ENCODE peak calls at places on chromosomes 16 and 17, in eight cellular contexts. G is AG10803, Z is GM06990, P is HTR-8/SVneo, B is left colon, I is IMR-90, T is H1, A is hippocampal formation. C is an unnamed sample.
A peak's percentile ranks its signal among the peaks of the same experiment; 100 is the strongest.

GRCh38 chr17:51590071-51590470 is 329.7 kb downstream of the UTP18 start:
- DNase-seq in G (no peak), Z (no peak), P (no peak), B (no peak), I (no peak), T (no peak), A (no peak), C (no peak)

GRCh38 chr17:15782809-15783208 is 50.7 kb downstream of the TBC1D26 start:
- DNase-seq in G (peak; percentile 36), Z (no peak), P (no peak), B (peak; percentile 56), I (no peak), T (no peak), A (no peak), C (no peak)

GRCh38 chr17:42387221-42387657 is 1.0 kb downstream of the STAT3 start:
- DNase-seq in G (peak; percentile 74), Z (no peak), P (no peak), B (peak; percentile 59), I (peak; percentile 74), T (no peak), A (no peak), C (no peak)

GRCh38 chr17:39198186-39198566 is 707 bp upstream of the CACNB1 start:
- DNase-seq in G (no peak), Z (no peak), P (no peak), B (no peak), I (no peak), T (no peak), A (no peak), C (no peak)

GRCh38 chr17:16040710-16041251 is 41.2 kb downstream of the TTC19 start:
- DNase-seq in G (peak; percentile 87), Z (no peak), P (no peak), B (no peak), I (peak; percentile 87), T (no peak), A (peak; percentile 12), C (no peak)

GRCh38 chr17:15323147-15323546 is 18.2 kb downstream of the TEKT3 start:
- DNase-seq in G (no peak), Z (no peak), P (no peak), B (no peak), I (no peak), T (no peak), A (no peak), C (no peak)

GRCh38 chr17:32161506-32162365 is 19.4 kb downstream of the RHOT1 start:
- DNase-seq in G (peak; percentile 78), Z (no peak), P (peak; percentile 80), B (no peak), I (peak; percentile 93), T (no peak), A (no peak), C (no peak)

GRCh38 chr16:11913425-11914079 is 2.2 kb downstream of the GSPT1 start:
- DNase-seq in G (no peak), Z (no peak), P (no peak), B (no peak), I (peak; percentile 41), T (no peak), A (no peak), C (no peak)

GRCh38 chr17:82356845-82357355 is 2.1 kb upstream of the TEX19 start:
- DNase-seq in G (no peak), Z (no peak), P (no peak), B (no peak), I (no peak), T (peak; percentile 63), A (no peak), C (no peak)

GRCh38 chr17:81165246-81166032 is at the start of gene PVALEF:
- DNase-seq in G (no peak), Z (no peak), P (peak; percentile 44), B (no peak), I (no peak), T (peak; percentile 72), A (peak; percentile 78), C (no peak)

GRCh38 chr17:79984877-79985276 is 50.8 kb downstream of the TBC1D16 start:
- DNase-seq in G (no peak), Z (no peak), P (no peak), B (no peak), I (no peak), T (no peak), A (no peak), C (no peak)

GRCh38 chr16:86680137-86680536 is 101.8 kb downstream of the FOXL1 start:
- DNase-seq in G (peak; percentile 87), Z (no peak), P (peak; percentile 46), B (no peak), I (peak; percentile 85), T (no peak), A (no peak), C (no peak)

GRCh38 chr17:1880851-1881630 is 51.2 kb downstream of the RPA1 start:
- DNase-seq in G (peak; percentile 38), Z (no peak), P (no peak), B (no peak), I (peak; percentile 39), T (no peak), A (no peak), C (no peak)

GRCh38 chr17:8021565-8022357 is 17.1 kb upstream of the ALOX15B start:
- DNase-seq in G (no peak), Z (no peak), P (no peak), B (no peak), I (no peak), T (no peak), A (no peak), C (no peak)

GRCh38 chr17:18319604-18320256 is 4.6 kb downstream of the SMCR8 start:
- DNase-seq in G (peak; percentile 77), Z (no peak), P (peak; percentile 54), B (no peak), I (peak; percentile 68), T (no peak), A (no peak), C (no peak)

GRCh38 chr17:72569193-72569946 is 448.6 kb downstream of the SOX9 start:
- DNase-seq in G (no peak), Z (no peak), P (no peak), B (no peak), I (no peak), T (no peak), A (no peak), C (no peak)

GRCh38 chr17:9236286-9237052 is 215.2 kb downstream of the NTN1 start:
- DNase-seq in G (peak; percentile 25), Z (no peak), P (no peak), B (no peak), I (no peak), T (no peak), A (no peak), C (no peak)

GRCh38 chr16:49644143-49644460 is 211.8 kb downstream of the ZNF423 start:
- DNase-seq in G (no peak), Z (no peak), P (peak; percentile 24), B (no peak), I (no peak), T (no peak), A (no peak), C (no peak)

GRCh38 chr17:36812762-36813161 is 124.5 kb upstream of the LHX1 start:
- DNase-seq in G (no peak), Z (no peak), P (no peak), B (no peak), I (no peak), T (no peak), A (no peak), C (no peak)

GRCh38 chr16:50323335-50324011 is 45.3 kb downstream of the BRD7 start:
- DNase-seq in G (peak; percentile 66), Z (no peak), P (no peak), B (no peak), I (peak; percentile 56), T (no peak), A (no peak), C (no peak)

GRCh38 chr17:29181226-29181625 is 1.0 kb upstream of the MYO18A start:
- DNase-seq in G (no peak), Z (no peak), P (no peak), B (no peak), I (no peak), T (no peak), A (no peak), C (no peak)

GRCh38 chr17:35056013-35056412 is 7.5 kb downstream of the RFFL start:
- DNase-seq in G (no peak), Z (no peak), P (no peak), B (no peak), I (no peak), T (no peak), A (no peak), C (no peak)

GRCh38 chr16:53087101-53087500 is 32.3 kb downstream of the CHD9 start:
- DNase-seq in G (peak; percentile 50), Z (no peak), P (no peak), B (no peak), I (peak; percentile 72), T (no peak), A (no peak), C (no peak)

GRCh38 chr16:84321932-84322331 is 27.3 kb downstream of the WFDC1 start:
- DNase-seq in G (no peak), Z (no peak), P (no peak), B (no peak), I (no peak), T (no peak), A (no peak), C (no peak)

GRCh38 chr16:51357839-51358238 is 206.8 kb upstream of the SALL1 start:
- DNase-seq in G (no peak), Z (no peak), P (no peak), B (no peak), I (no peak), T (no peak), A (no peak), C (no peak)

GRCh38 chr17:45092932-45093430 is 31.9 kb downstream of the NMT1 start:
- DNase-seq in G (peak; percentile 100), Z (no peak), P (peak; percentile 99), B (peak; percentile 83), I (peak; percentile 99), T (no peak), A (peak; percentile 92), C (no peak)

GRCh38 chr16:79964104-79964503 is 363.6 kb upstream of the MAF start:
- DNase-seq in G (no peak), Z (no peak), P (no peak), B (no peak), I (no peak), T (no peak), A (no peak), C (no peak)

GRCh38 chr16:56657555-56658430 is at the start of gene MT1F:
- DNase-seq in G (no peak), Z (peak; percentile 25), P (peak; percentile 69), B (peak; percentile 96), I (peak; percentile 28), T (peak; percentile 86), A (peak; percentile 51), C (peak; percentile 54)

GRCh38 chr16:79965718-79966117 is 365.2 kb upstream of the MAF start:
- DNase-seq in G (no peak), Z (no peak), P (no peak), B (no peak), I (no peak), T (no peak), A (no peak), C (no peak)

C was measured in germinal center.